ENCODE peak calls at places on chromosomes 13 and 19, in eight cellular contexts. Y is ascending aorta, V is choroid plexus epithelial cell, M is ovary, L is IMR-90, H is epithelial cell of proximal tubule, D is kidney epithelial cell, P is AG10803. K is an unnamed sample.

GRCh38 chr19:19997656-19998268 is 41.5 kb downstream of the ZNF682 start:
- DNase-seq in Y (no peak), V (no peak), M (no peak), L (no peak), H (no peak), D (no peak), P (no peak), K (no peak)

GRCh38 chr13:36354842-36355241 is 8.6 kb upstream of the SPART start:
- DNase-seq in Y (no peak), V (no peak), M (no peak), L (no peak), H (no peak), D (no peak), P (no peak), K (no peak)

GRCh38 chr13:47146991-47147783 is 250.3 kb upstream of the HTR2A start:
- DNase-seq in Y (no peak), V (no peak), M (no peak), L (no peak), H (no peak), D (no peak), P (no peak), K (no peak)

GRCh38 chr19:13120817-13121216 is 2.8 kb downstream of the NACC1 start:
- DNase-seq in Y (no peak), V (peak), M (no peak), L (peak), H (no peak), D (no peak), P (peak), K (no peak)

GRCh38 chr19:29620931-29621351 is 14.9 kb downstream of the POP4 start:
- DNase-seq in Y (no peak), V (peak), M (no peak), L (no peak), H (no peak), D (no peak), P (no peak), K (no peak)

GRCh38 chr19:31113250-31113685 is 236.0 kb downstream of the TSHZ3 start:
- DNase-seq in Y (no peak), V (peak), M (no peak), L (peak), H (no peak), D (no peak), P (peak), K (no peak)

GRCh38 chr13:23902975-23903905 is 5.9 kb upstream of the C1QTNF9B start:
- DNase-seq in Y (no peak), V (no peak), M (peak), L (no peak), H (no peak), D (no peak), P (no peak), K (no peak)

GRCh38 chr19:40217921-40218890 is at the start of gene TTC9B:
- DNase-seq in Y (no peak), V (peak), M (no peak), L (no peak), H (no peak), D (no peak), P (no peak), K (no peak)

GRCh38 chr13:51230473-51231105 is 8.4 kb downstream of the FAM124A start:
- DNase-seq in Y (no peak), V (peak), M (peak), L (peak), H (no peak), D (no peak), P (peak), K (peak)

GRCh38 chr19:1427221-1427620 is 11.0 kb upstream of the RPS15 start:
- DNase-seq in Y (no peak), V (no peak), M (no peak), L (no peak), H (no peak), D (no peak), P (no peak), K (no peak)

GRCh38 chr13:72852207-72852606 is 70.3 kb downstream of the PIBF1 start:
- DNase-seq in Y (no peak), V (no peak), M (no peak), L (no peak), H (no peak), D (no peak), P (no peak), K (no peak)

GRCh38 chr19:8601796-8602195 is 8.7 kb downstream of the ADAMTS10 start:
- DNase-seq in Y (no peak), V (no peak), M (no peak), L (no peak), H (no peak), D (no peak), P (no peak), K (no peak)

GRCh38 chr13:27961227-27962085 is 7.7 kb downstream of the CDX2 start:
- DNase-seq in Y (no peak), V (no peak), M (no peak), L (no peak), H (no peak), D (no peak), P (no peak), K (no peak)

GRCh38 chr13:109586509-109587346 is 199.7 kb downstream of the IRS2 start:
- DNase-seq in Y (no peak), V (no peak), M (no peak), L (no peak), H (no peak), D (no peak), P (no peak), K (no peak)

GRCh38 chr13:45280751-45281634 is 60.0 kb downstream of the TPT1 start:
- DNase-seq in Y (no peak), V (peak), M (peak), L (peak), H (peak), D (peak), P (peak), K (peak)

GRCh38 chr13:25862156-25862555 is 189.7 kb downstream of the SHISA2 start:
- DNase-seq in Y (no peak), V (no peak), M (no peak), L (no peak), H (no peak), D (no peak), P (no peak), K (no peak)

GRCh38 chr13:31476266-31476665 is 263.1 kb upstream of the RXFP2 start:
- DNase-seq in Y (no peak), V (peak), M (no peak), L (peak), H (no peak), D (no peak), P (peak), K (peak)

GRCh38 chr13:28478127-28478526 is 16.8 kb downstream of the FLT1 start:
- DNase-seq in Y (no peak), V (peak), M (no peak), L (peak), H (no peak), D (no peak), P (peak), K (no peak)

GRCh38 chr19:49930483-49931011 is 1.2 kb upstream of the NUP62 start:
- DNase-seq in Y (no peak), V (no peak), M (peak), L (no peak), H (no peak), D (no peak), P (no peak), K (no peak)

GRCh38 chr13:26133286-26133685 is 81.5 kb upstream of the SHISA2 start:
- DNase-seq in Y (no peak), V (no peak), M (no peak), L (no peak), H (no peak), D (no peak), P (no peak), K (no peak)

GRCh38 chr19:10388957-10389356 is 8.6 kb upstream of the TYK2 start:
- DNase-seq in Y (no peak), V (peak), M (peak), L (peak), H (no peak), D (no peak), P (peak), K (peak)

GRCh38 chr19:49716154-49716553 is 25.2 kb downstream of the CPT1C start:
- DNase-seq in Y (no peak), V (no peak), M (no peak), L (no peak), H (no peak), D (no peak), P (no peak), K (no peak)

GRCh38 chr19:39335168-39335567 is 675 bp downstream of the GMFG start:
- DNase-seq in Y (no peak), V (no peak), M (no peak), L (no peak), H (no peak), D (no peak), P (no peak), K (no peak)

GRCh38 chr13:28451482-28452217 is 43.3 kb downstream of the FLT1 start:
- DNase-seq in Y (no peak), V (no peak), M (no peak), L (no peak), H (no peak), D (no peak), P (peak), K (no peak)

GRCh38 chr13:20181180-20181579 is 11.6 kb downstream of the GJB2 start:
- DNase-seq in Y (no peak), V (no peak), M (no peak), L (no peak), H (no peak), D (no peak), P (no peak), K (no peak)

GRCh38 chr19:7434391-7434790 is 54.4 kb downstream of the PEX11G start:
- DNase-seq in Y (no peak), V (no peak), M (no peak), L (no peak), H (no peak), D (no peak), P (no peak), K (no peak)

GRCh38 chr13:76570485-76570884 is 315.7 kb downstream of the KCTD12 start:
- DNase-seq in Y (no peak), V (no peak), M (no peak), L (no peak), H (no peak), D (no peak), P (no peak), K (peak)

GRCh38 chr19:3176715-3177501 is 1.7 kb upstream of the S1PR4 start:
- DNase-seq in Y (no peak), V (peak), M (no peak), L (peak), H (no peak), D (peak), P (peak), K (no peak)

GRCh38 chr13:87777395-87777794 is 106.2 kb downstream of the SLITRK5 start:
- DNase-seq in Y (no peak), V (peak), M (no peak), L (no peak), H (peak), D (no peak), P (no peak), K (peak)

GRCh38 chr13:67134322-67135129 is 95.6 kb downstream of the PCDH9 start:
- DNase-seq in Y (no peak), V (peak), M (no peak), L (peak), H (no peak), D (no peak), P (no peak), K (no peak)

GRCh38 chr19:30529876-30530275 is 157.7 kb downstream of the ZNF536 start:
- DNase-seq in Y (no peak), V (no peak), M (no peak), L (no peak), H (no peak), D (no peak), P (no peak), K (no peak)

GRCh38 chr13:110329258-110329657 is 22.2 kb downstream of the COL4A2 start:
- DNase-seq in Y (no peak), V (no peak), M (no peak), L (no peak), H (no peak), D (no peak), P (no peak), K (no peak)

GRCh38 chr19:13399746-13400145 is 106.5 kb downstream of the CACNA1A start:
- DNase-seq in Y (no peak), V (no peak), M (no peak), L (no peak), H (no peak), D (no peak), P (no peak), K (no peak)

GRCh38 chr13:31767175-31767900 is 28.0 kb downstream of the RXFP2 start:
- DNase-seq in Y (no peak), V (peak), M (no peak), L (peak), H (peak), D (peak), P (peak), K (peak)

GRCh38 chr13:94674609-94675348 is 37.6 kb downstream of the SOX21 start:
- DNase-seq in Y (no peak), V (peak), M (no peak), L (peak), H (no peak), D (peak), P (peak), K (peak)

DNA sequence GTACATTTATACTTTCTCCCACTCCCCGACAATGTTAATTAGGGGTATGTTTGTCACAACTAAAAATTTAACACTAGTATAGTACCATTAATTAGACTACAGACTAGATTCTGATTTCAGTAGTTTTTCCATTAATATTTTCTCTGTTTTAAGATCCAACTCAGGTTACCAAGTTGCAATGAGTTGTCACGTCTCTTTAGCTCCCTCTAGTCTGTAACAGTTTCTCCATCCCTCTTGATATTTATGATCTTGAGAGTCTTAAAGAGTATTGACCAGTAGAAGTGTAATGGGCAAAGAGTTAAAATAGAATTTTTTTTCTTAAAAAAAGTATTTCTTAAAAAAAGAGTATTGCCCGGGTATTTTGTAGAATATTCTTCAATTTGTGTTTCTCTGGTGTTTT is 598.1 kb downstream of the TBC1D4 start:
- DNase-seq in Y (no peak), V (peak), M (no peak), L (peak), H (no peak), D (no peak), P (no peak), K (no peak)
- TF ChIP-seq CTCF in Y (no peak), V (peak), M (no peak), L (no peak), H (peak), D (no peak), P (no peak), K (no peak)

DNA sequence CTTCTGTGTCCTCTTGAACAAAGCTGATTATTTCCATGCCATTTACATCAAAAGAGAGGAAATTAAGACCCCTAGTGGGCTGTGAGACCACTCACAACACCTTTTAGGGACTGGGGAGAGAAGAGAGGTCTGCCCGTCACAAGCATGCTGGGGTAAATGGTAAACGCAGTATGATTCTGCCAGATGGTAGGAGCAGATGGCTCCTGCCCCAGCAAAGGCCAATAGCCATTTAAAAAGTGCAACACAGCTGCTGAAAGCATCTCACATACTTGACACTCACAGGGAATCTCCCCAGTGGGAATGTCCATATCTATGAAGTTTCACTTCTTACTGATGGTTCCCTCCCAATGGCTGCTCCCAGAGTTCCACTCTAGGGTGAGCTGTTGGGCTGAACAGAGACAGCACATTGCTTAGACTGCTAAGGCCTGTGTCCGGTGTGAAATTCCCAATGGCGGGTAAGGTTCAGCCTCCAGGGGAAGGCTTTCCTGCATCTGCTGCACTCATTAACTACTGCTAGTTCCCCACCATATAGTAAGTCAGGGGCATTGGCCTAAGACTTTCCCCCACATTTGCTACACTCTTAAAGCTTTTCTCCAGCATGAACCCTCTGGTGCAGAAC is 7.4 kb downstream of the ZNF671 start:
- DNase-seq in Y (no peak), V (no peak), M (no peak), L (no peak), H (no peak), D (no peak), P (no peak), K (no peak)
- H3K4me3 ChIP-seq in Y (no peak), V (no peak), M (no peak), L (no peak), H (no peak), D (no peak), P (no peak), K (no peak)

DNA sequence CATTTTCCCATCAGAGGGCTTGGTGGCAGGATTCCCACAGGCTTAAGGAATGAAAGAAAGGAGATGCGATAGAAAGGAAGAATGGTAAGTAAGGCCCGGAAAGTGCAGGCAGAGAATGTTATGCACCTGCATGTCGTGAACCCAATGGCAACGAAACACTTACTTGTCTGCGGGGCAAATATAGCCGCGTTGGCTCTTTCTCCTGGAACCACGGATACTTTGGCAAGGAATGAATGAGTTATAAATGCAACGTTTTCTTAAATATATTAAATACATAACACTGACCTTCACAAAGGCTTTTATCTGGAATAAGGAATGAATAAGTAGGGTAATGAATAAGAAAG is 192.1 kb downstream of the KATNAL1 start:
- DNase-seq in Y (no peak), V (no peak), M (no peak), L (no peak), H (no peak), D (no peak), P (no peak), K (no peak)
- TF ChIP-seq CTCF in Y (no peak), V (no peak), M (no peak), L (no peak), H (no peak), D (no peak), P (no peak), K (no peak)

GRCh38 chr19:50952890-50953289 is at the start of gene KLK5:
- DNase-seq in Y (no peak), V (no peak), M (no peak), L (no peak), H (no peak), D (no peak), P (no peak), K (no peak)
- H3K4me3 ChIP-seq in Y (no peak), V (no peak), M (no peak), L (no peak), H (no peak), D (peak), P (no peak), K (no peak)

GRCh38 chr13:39284801-39285388 is 246.6 kb downstream of the NHLRC3 start:
- DNase-seq in Y (no peak), V (peak), M (no peak), L (peak), H (no peak), D (no peak), P (no peak), K (no peak)
- TF ChIP-seq CTCF in Y (no peak), V (peak), M (no peak), L (no peak), H (peak), D (no peak), P (no peak), K (no peak)

GRCh38 chr13:44129418-44129817 is 244.2 kb upstream of the SERP2 start:
- DNase-seq in Y (no peak), V (no peak), M (no peak), L (no peak), H (no peak), D (no peak), P (no peak), K (no peak)
- H3K4me3 ChIP-seq in Y (no peak), V (no peak), M (no peak), L (no peak), H (no peak), D (no peak), P (no peak), K (no peak)

GRCh38 chr19:53545271-53546065 is 7.5 kb downstream of the ZNF331 start:
- DNase-seq in Y (no peak), V (no peak), M (no peak), L (peak), H (no peak), D (no peak), P (peak), K (no peak)
- TF ChIP-seq CTCF in Y (no peak), V (no peak), M (no peak), L (no peak), H (no peak), D (no peak), P (no peak), K (no peak)

GRCh38 chr13:33800646-33801186 is 17.2 kb upstream of the RFC3 start:
- DNase-seq in Y (no peak), V (no peak), M (no peak), L (no peak), H (no peak), D (no peak), P (no peak), K (no peak)
- H3K4me3 ChIP-seq in Y (no peak), V (peak), M (no peak), L (peak), H (no peak), D (no peak), P (peak), K (no peak)

GRCh38 chr13:113628291-113629270 is 29.4 kb downstream of the ATP4B start:
- DNase-seq in Y (no peak), V (no peak), M (peak), L (no peak), H (no peak), D (no peak), P (no peak), K (no peak)

GRCh38 chr13:113629814-113630213 is 28.2 kb downstream of the ATP4B start:
- DNase-seq in Y (no peak), V (no peak), M (peak), L (no peak), H (no peak), D (no peak), P (no peak), K (no peak)

GRCh38 chr13:113630804-113631203 is 27.2 kb downstream of the ATP4B start:
- DNase-seq in Y (no peak), V (no peak), M (no peak), L (no peak), H (no peak), D (no peak), P (no peak), K (no peak)

GRCh38 chr13:113631341-113632095 is 26.5 kb downstream of the ATP4B start:
- DNase-seq in Y (no peak), V (no peak), M (no peak), L (no peak), H (no peak), D (no peak), P (no peak), K (no peak)

GRCh38 chr13:113630296-113630695 is 27.7 kb downstream of the ATP4B start:
- DNase-seq in Y (no peak), V (no peak), M (peak), L (no peak), H (no peak), D (no peak), P (no peak), K (no peak)
- TF ChIP-seq CTCF in Y (no peak), V (no peak), M (no peak), L (no peak), H (no peak), D (no peak), P (no peak), K (no peak)

K was measured in astrocyte of the cerebellum.